ENCODE peak calls at places on chromosomes 11 and 22, in four cellular contexts. One of them, this sample, is unnamed.

GRCh38 chr22:37021710-37022482 is 2.4 kb downstream of the MPST start:
- DNase-seq in right lobe of liver: no peak
- DNase-seq in mammary epithelial cell: no peak
- DNase-seq in omental fat pad: no peak
- DNase-seq in this sample: no peak

GRCh38 chr11:86459682-86460460 is 85.2 kb downstream of the CCDC81 start:
- DNase-seq in mammary epithelial cell: peak
- DNase-seq in omental fat pad: peak
- DNase-seq in right lobe of liver: peak
- DNase-seq in this sample: peak

GRCh38 chr11:43948341-43949185 is 6.1 kb downstream of the C11orf96 start:
- DNase-seq in mammary epithelial cell: no peak
- DNase-seq in right lobe of liver: no peak
- DNase-seq in omental fat pad: no peak
- DNase-seq in this sample: no peak

GRCh38 chr22:38305481-38306448 is 11.5 kb downstream of the CSNK1E start:
- DNase-seq in omental fat pad: no peak
- DNase-seq in mammary epithelial cell: peak
- DNase-seq in right lobe of liver: no peak
- DNase-seq in this sample: no peak

GRCh38 chr11:111980062-111980461 is 42.9 kb downstream of the DIXDC1 start:
- DNase-seq in omental fat pad: no peak
- DNase-seq in mammary epithelial cell: no peak
- DNase-seq in right lobe of liver: no peak
- DNase-seq in this sample: no peak

GRCh38 chr22:49825944-49826602 is 1.6 kb downstream of the BRD1 start:
- DNase-seq in omental fat pad: no peak
- DNase-seq in right lobe of liver: peak
- DNase-seq in mammary epithelial cell: peak
- DNase-seq in this sample: no peak

GRCh38 chr11:16000065-16000464 is 356.3 kb downstream of the SOX6 start:
- DNase-seq in right lobe of liver: no peak
- DNase-seq in omental fat pad: no peak
- DNase-seq in mammary epithelial cell: peak
- DNase-seq in this sample: no peak

GRCh38 chr22:43152355-43153071 is 1.2 kb downstream of the TSPO start:
- DNase-seq in mammary epithelial cell: peak
- DNase-seq in right lobe of liver: peak
- DNase-seq in omental fat pad: peak
- DNase-seq in this sample: peak

GRCh38 chr11:69526453-69526810 is 45.0 kb downstream of the LINC01488 start:
- DNase-seq in omental fat pad: no peak
- DNase-seq in right lobe of liver: peak
- DNase-seq in mammary epithelial cell: no peak
- DNase-seq in this sample: no peak

GRCh38 chr11:120186799-120187591 is 23.8 kb upstream of the OAF start:
- DNase-seq in omental fat pad: peak
- DNase-seq in right lobe of liver: peak
- DNase-seq in mammary epithelial cell: peak
- DNase-seq in this sample: no peak

GRCh38 chr11:83147895-83148294 is 9.0 kb upstream of the PCF11 start:
- DNase-seq in omental fat pad: no peak
- DNase-seq in mammary epithelial cell: no peak
- DNase-seq in right lobe of liver: no peak
- DNase-seq in this sample: no peak

GRCh38 chr11:113697075-113697474 is 9.0 kb downstream of the TMPRSS5 start:
- DNase-seq in mammary epithelial cell: no peak
- DNase-seq in right lobe of liver: no peak
- DNase-seq in omental fat pad: no peak
- DNase-seq in this sample: no peak

GRCh38 chr11:104435498-104435897 is 271.6 kb upstream of the PDGFD start:
- DNase-seq in omental fat pad: no peak
- DNase-seq in right lobe of liver: no peak
- DNase-seq in mammary epithelial cell: no peak
- DNase-seq in this sample: no peak

GRCh38 chr11:17934194-17934593 is 78.7 kb downstream of the SERGEF start:
- DNase-seq in mammary epithelial cell: no peak
- DNase-seq in right lobe of liver: no peak
- DNase-seq in omental fat pad: no peak
- DNase-seq in this sample: no peak

GRCh38 chr11:133041928-133042890 is 490.1 kb downstream of the OPCML start:
- DNase-seq in omental fat pad: no peak
- DNase-seq in right lobe of liver: no peak
- DNase-seq in mammary epithelial cell: no peak
- DNase-seq in this sample: no peak

GRCh38 chr11:69943506-69943905 is 124.3 kb upstream of the FGF3 start:
- DNase-seq in omental fat pad: no peak
- DNase-seq in mammary epithelial cell: no peak
- DNase-seq in right lobe of liver: no peak
- DNase-seq in this sample: no peak

GRCh38 chr11:9691865-9692264 is 28.0 kb downstream of the SWAP70 start:
- DNase-seq in right lobe of liver: no peak
- DNase-seq in omental fat pad: no peak
- DNase-seq in mammary epithelial cell: peak
- DNase-seq in this sample: no peak

GRCh38 chr22:50153756-50154140 is 16.8 kb upstream of the PANX2 start:
- DNase-seq in right lobe of liver: no peak
- DNase-seq in omental fat pad: no peak
- DNase-seq in mammary epithelial cell: no peak
- DNase-seq in this sample: no peak

GRCh38 chr22:20183823-20184222 is 33.0 kb upstream of the CCDC188 start:
- DNase-seq in mammary epithelial cell: no peak
- DNase-seq in right lobe of liver: no peak
- DNase-seq in omental fat pad: no peak
- DNase-seq in this sample: no peak

GRCh38 chr22:48394787-48395620 is 1432.7 kb downstream of the BRD1 start:
- DNase-seq in mammary epithelial cell: no peak
- DNase-seq in right lobe of liver: no peak
- DNase-seq in omental fat pad: no peak
- DNase-seq in this sample: no peak

GRCh38 chr11:102849319-102849718 is 5.9 kb upstream of the MMP3 start:
- DNase-seq in mammary epithelial cell: peak
- DNase-seq in omental fat pad: no peak
- DNase-seq in right lobe of liver: no peak
- DNase-seq in this sample: no peak

GRCh38 chr11:8959546-8960166 is 4.6 kb downstream of the TMEM9B start:
- DNase-seq in right lobe of liver: no peak
- DNase-seq in omental fat pad: no peak
- DNase-seq in mammary epithelial cell: peak
- DNase-seq in this sample: no peak

GRCh38 chr11:107157146-107157808 is 139.0 kb upstream of the GUCY1A2 start:
- DNase-seq in omental fat pad: no peak
- DNase-seq in right lobe of liver: no peak
- DNase-seq in mammary epithelial cell: no peak
- DNase-seq in this sample: no peak

GRCh38 chr11:75900848-75901247 is 85.8 kb downstream of the UVRAG start:
- DNase-seq in right lobe of liver: no peak
- DNase-seq in mammary epithelial cell: no peak
- DNase-seq in omental fat pad: no peak
- DNase-seq in this sample: no peak

GRCh38 chr11:130677486-130678153 is 229.2 kb downstream of the ADAMTS15 start:
- DNase-seq in right lobe of liver: no peak
- DNase-seq in omental fat pad: no peak
- DNase-seq in mammary epithelial cell: peak
- DNase-seq in this sample: no peak

GRCh38 chr22:50308597-50308935 is 1.1 kb upstream of the PLXNB2 start:
- DNase-seq in right lobe of liver: peak
- DNase-seq in mammary epithelial cell: no peak
- DNase-seq in omental fat pad: no peak
- DNase-seq in this sample: no peak

GRCh38 chr22:31496735-31497146 is 405 bp downstream of the SFI1 start:
- DNase-seq in right lobe of liver: peak
- DNase-seq in omental fat pad: no peak
- DNase-seq in mammary epithelial cell: no peak
- DNase-seq in this sample: no peak

GRCh38 chr11:27481992-27482391 is 9.4 kb upstream of the LGR4 start:
- DNase-seq in omental fat pad: no peak
- DNase-seq in right lobe of liver: no peak
- DNase-seq in mammary epithelial cell: no peak
- DNase-seq in this sample: no peak

GRCh38 chr11:2466069-2466801 is 21.4 kb downstream of the KCNQ1 start:
- DNase-seq in mammary epithelial cell: no peak
- DNase-seq in omental fat pad: peak
- DNase-seq in right lobe of liver: no peak
- DNase-seq in this sample: no peak

GRCh38 chr11:12569499-12570040 is 104.7 kb upstream of the TEAD1 start:
- DNase-seq in omental fat pad: no peak
- DNase-seq in right lobe of liver: no peak
- DNase-seq in mammary epithelial cell: no peak
- DNase-seq in this sample: no peak

GRCh38 chr11:110069158-110069737 is 23.9 kb upstream of the ZC3H12C start:
- DNase-seq in omental fat pad: no peak
- DNase-seq in mammary epithelial cell: peak
- DNase-seq in right lobe of liver: peak
- DNase-seq in this sample: no peak

GRCh38 chr11:114162719-114163123 is 103.2 kb downstream of the ZBTB16 start:
- DNase-seq in right lobe of liver: peak
- DNase-seq in mammary epithelial cell: peak
- DNase-seq in omental fat pad: peak
- DNase-seq in this sample: peak

GRCh38 chr11:114397349-114397982 is 2.8 kb downstream of the C11orf71 start:
- DNase-seq in omental fat pad: no peak
- DNase-seq in right lobe of liver: no peak
- DNase-seq in mammary epithelial cell: no peak
- DNase-seq in this sample: no peak

GRCh38 chr11:1857064-1857463 is 4.2 kb downstream of the LSP1 start:
- DNase-seq in mammary epithelial cell: no peak
- DNase-seq in right lobe of liver: no peak
- DNase-seq in omental fat pad: no peak
- DNase-seq in this sample: no peak

GRCh38 chr11:101880208-101880607 is 34.6 kb upstream of the CEP126 start:
- DNase-seq in right lobe of liver: no peak
- DNase-seq in mammary epithelial cell: peak
- DNase-seq in omental fat pad: no peak
- DNase-seq in this sample: no peak

GRCh38 chr11:126390418-126390817 is 34.9 kb downstream of the ST3GAL4 start:
- DNase-seq in mammary epithelial cell: no peak
- DNase-seq in right lobe of liver: no peak
- DNase-seq in omental fat pad: no peak
- DNase-seq in this sample: no peak

DNA sequence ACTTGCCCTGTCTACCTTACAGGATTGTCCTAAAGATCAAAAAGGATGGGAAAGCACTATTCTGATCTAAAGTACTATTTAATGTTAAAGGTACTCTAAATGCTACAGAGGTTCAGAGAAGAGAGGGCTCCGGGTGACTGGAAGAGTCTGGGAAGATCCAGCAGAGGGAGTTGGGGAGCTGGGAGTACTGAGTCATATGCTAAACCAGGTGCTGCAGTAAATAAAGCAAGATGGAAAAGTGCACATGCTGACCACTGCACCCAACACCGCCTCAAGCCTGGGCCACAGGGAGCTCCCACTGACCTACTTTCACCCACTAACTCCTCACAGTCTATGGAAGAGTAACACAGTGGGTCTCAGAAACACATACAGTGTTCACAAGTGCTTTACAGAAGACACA is 49.3 kb downstream of the WT1 start:
- DNase-seq in mammary epithelial cell: peak
- DNase-seq in omental fat pad: no peak
- DNase-seq in right lobe of liver: no peak
- DNase-seq in this sample: no peak
- TF ChIP-seq CTCF in mammary epithelial cell: peak
- TF ChIP-seq CTCF in omental fat pad: no peak
- TF ChIP-seq CTCF in right lobe of liver: peak
- TF ChIP-seq CTCF in this sample: no peak

GRCh38 chr11:128327274-128327673 is 260.1 kb downstream of the ETS1 start:
- DNase-seq in right lobe of liver: no peak
- DNase-seq in mammary epithelial cell: no peak
- DNase-seq in omental fat pad: no peak
- DNase-seq in this sample: no peak

GRCh38 chr11:128324531-128325141 is 262.7 kb downstream of the ETS1 start:
- DNase-seq in right lobe of liver: no peak
- DNase-seq in omental fat pad: no peak
- DNase-seq in mammary epithelial cell: no peak
- DNase-seq in this sample: no peak

GRCh38 chr11:128326791-128327190 is 260.6 kb downstream of the ETS1 start:
- DNase-seq in omental fat pad: no peak
- DNase-seq in right lobe of liver: no peak
- DNase-seq in mammary epithelial cell: no peak
- DNase-seq in this sample: no peak

GRCh38 chr11:128324051-128324481 is 263.3 kb downstream of the ETS1 start:
- DNase-seq in omental fat pad: no peak
- DNase-seq in mammary epithelial cell: no peak
- DNase-seq in right lobe of liver: no peak
- DNase-seq in this sample: no peak

GRCh38 chr11:128323381-128323780 is 264.0 kb downstream of the ETS1 start:
- DNase-seq in mammary epithelial cell: no peak
- DNase-seq in right lobe of liver: no peak
- DNase-seq in omental fat pad: no peak
- DNase-seq in this sample: no peak
- TF ChIP-seq CTCF in mammary epithelial cell: peak
- TF ChIP-seq CTCF in right lobe of liver: no peak
- TF ChIP-seq CTCF in omental fat pad: no peak
- TF ChIP-seq CTCF in this sample: no peak

GRCh38 chr11:64341851-64342791 is 2.1 kb downstream of the CCDC88B start:
- DNase-seq in right lobe of liver: peak
- DNase-seq in omental fat pad: peak
- DNase-seq in mammary epithelial cell: peak
- DNase-seq in this sample: peak

GRCh38 chr11:64344160-64344559 is 4.2 kb downstream of the CCDC88B start:
- DNase-seq in omental fat pad: no peak
- DNase-seq in right lobe of liver: no peak
- DNase-seq in mammary epithelial cell: no peak
- DNase-seq in this sample: no peak

GRCh38 chr11:64342869-64343739 is 3.1 kb downstream of the CCDC88B start:
- DNase-seq in mammary epithelial cell: no peak
- DNase-seq in right lobe of liver: no peak
- DNase-seq in omental fat pad: no peak
- DNase-seq in this sample: no peak

GRCh38 chr11:64344721-64345120 is 4.7 kb downstream of the CCDC88B start:
- DNase-seq in mammary epithelial cell: no peak
- DNase-seq in right lobe of liver: no peak
- DNase-seq in omental fat pad: no peak
- DNase-seq in this sample: no peak

GRCh38 chr11:64343740-64344133 is 3.7 kb downstream of the CCDC88B start:
- DNase-seq in omental fat pad: no peak
- DNase-seq in right lobe of liver: no peak
- DNase-seq in mammary epithelial cell: no peak
- DNase-seq in this sample: no peak
- TF ChIP-seq CTCF in omental fat pad: no peak
- TF ChIP-seq CTCF in right lobe of liver: peak
- TF ChIP-seq CTCF in mammary epithelial cell: peak
- TF ChIP-seq CTCF in this sample: no peak

GRCh38 chr22:44670220-44670983 is 31.6 kb upstream of the PRR5 start:
- DNase-seq in omental fat pad: no peak
- DNase-seq in mammary epithelial cell: no peak
- DNase-seq in right lobe of liver: no peak
- DNase-seq in this sample: no peak

GRCh38 chr22:44667829-44668189 is 34.2 kb upstream of the PRR5 start:
- DNase-seq in mammary epithelial cell: no peak
- DNase-seq in right lobe of liver: no peak
- DNase-seq in omental fat pad: no peak
- DNase-seq in this sample: no peak

GRCh38 chr22:44668190-44668885 is 33.7 kb upstream of the PRR5 start:
- DNase-seq in omental fat pad: no peak
- DNase-seq in right lobe of liver: no peak
- DNase-seq in mammary epithelial cell: no peak
- DNase-seq in this sample: no peak

GRCh38 chr22:44668886-44669724 is 32.9 kb upstream of the PRR5 start:
- DNase-seq in mammary epithelial cell: no peak
- DNase-seq in omental fat pad: no peak
- DNase-seq in right lobe of liver: no peak
- DNase-seq in this sample: no peak

GRCh38 chr22:44669725-44670027 is 32.3 kb upstream of the PRR5 start:
- DNase-seq in mammary epithelial cell: no peak
- DNase-seq in omental fat pad: no peak
- DNase-seq in right lobe of liver: no peak
- DNase-seq in this sample: no peak
- TF ChIP-seq CTCF in mammary epithelial cell: no peak
- TF ChIP-seq CTCF in omental fat pad: no peak
- TF ChIP-seq CTCF in right lobe of liver: peak
- TF ChIP-seq CTCF in this sample: no peak